ENCODE peak calls at places on chromosomes 2 and 18, in five cellular contexts. One of them, this sample, is unnamed.
A peak's percentile ranks its signal among the peaks of the same experiment; 100 is the strongest.

GRCh38 chr2:239150125-239151011 is 250.5 kb downstream of the HDAC4 start:
- DNase-seq in SHP77: no peak
- DNase-seq in stimulated activated CD4-positive, alpha-beta T cell treated with anti-CD3 and anti-CD28 coated beads, Interleukin-15, amount 100 ng/mL, for 1 hour: no peak
- DNase-seq in cerebellar cortex: no peak
- DNase-seq in putamen: no peak
- DNase-seq in this sample: no peak

GRCh38 chr2:167733750-167734149 is 513.6 kb downstream of the STK39 start:
- DNase-seq in cerebellar cortex: no peak
- DNase-seq in putamen: no peak
- DNase-seq in SHP77: no peak
- DNase-seq in stimulated activated CD4-positive, alpha-beta T cell treated with anti-CD3 and anti-CD28 coated beads, Interleukin-15, amount 100 ng/mL, for 1 hour: no peak
- DNase-seq in this sample: no peak

GRCh38 chr2:147222506-147222905 is 622.3 kb upstream of the ACVR2A start:
- DNase-seq in cerebellar cortex: no peak
- DNase-seq in SHP77: no peak
- DNase-seq in putamen: no peak
- DNase-seq in stimulated activated CD4-positive, alpha-beta T cell treated with anti-CD3 and anti-CD28 coated beads, Interleukin-15, amount 100 ng/mL, for 1 hour: no peak
- DNase-seq in this sample: peak; percentile 7

GRCh38 chr2:128715360-128715759 is 396.7 kb upstream of the HS6ST1 start:
- DNase-seq in SHP77: no peak
- DNase-seq in stimulated activated CD4-positive, alpha-beta T cell treated with anti-CD3 and anti-CD28 coated beads, Interleukin-15, amount 100 ng/mL, for 1 hour: no peak
- DNase-seq in cerebellar cortex: no peak
- DNase-seq in putamen: no peak
- DNase-seq in this sample: no peak

GRCh38 chr18:12301263-12302005 is 6.6 kb upstream of the TUBB6 start:
- DNase-seq in SHP77: no peak
- DNase-seq in cerebellar cortex: no peak
- DNase-seq in stimulated activated CD4-positive, alpha-beta T cell treated with anti-CD3 and anti-CD28 coated beads, Interleukin-15, amount 100 ng/mL, for 1 hour: no peak
- DNase-seq in putamen: no peak
- DNase-seq in this sample: no peak

GRCh38 chr2:238241970-238242369 is 2.1 kb upstream of the HES6 start:
- DNase-seq in SHP77: no peak
- DNase-seq in stimulated activated CD4-positive, alpha-beta T cell treated with anti-CD3 and anti-CD28 coated beads, Interleukin-15, amount 100 ng/mL, for 1 hour: no peak
- DNase-seq in cerebellar cortex: no peak
- DNase-seq in putamen: no peak
- DNase-seq in this sample: no peak

GRCh38 chr2:20483496-20483895 is 36.6 kb downstream of the RHOB start:
- DNase-seq in cerebellar cortex: no peak
- DNase-seq in putamen: peak; percentile 58
- DNase-seq in stimulated activated CD4-positive, alpha-beta T cell treated with anti-CD3 and anti-CD28 coated beads, Interleukin-15, amount 100 ng/mL, for 1 hour: no peak
- DNase-seq in SHP77: no peak
- DNase-seq in this sample: no peak

GRCh38 chr2:30233142-30233961 is 2.0 kb downstream of the LBH start:
- DNase-seq in cerebellar cortex: no peak
- DNase-seq in SHP77: no peak
- DNase-seq in stimulated activated CD4-positive, alpha-beta T cell treated with anti-CD3 and anti-CD28 coated beads, Interleukin-15, amount 100 ng/mL, for 1 hour: no peak
- DNase-seq in putamen: no peak
- DNase-seq in this sample: no peak

GRCh38 chr2:100639588-100640195 is 76.9 kb downstream of the PDCL3 start:
- DNase-seq in SHP77: no peak
- DNase-seq in cerebellar cortex: no peak
- DNase-seq in stimulated activated CD4-positive, alpha-beta T cell treated with anti-CD3 and anti-CD28 coated beads, Interleukin-15, amount 100 ng/mL, for 1 hour: no peak
- DNase-seq in putamen: no peak
- DNase-seq in this sample: no peak

GRCh38 chr18:3998698-3999333 is 456.3 kb downstream of the DLGAP1 start:
- DNase-seq in cerebellar cortex: peak; percentile 75
- DNase-seq in putamen: no peak
- DNase-seq in stimulated activated CD4-positive, alpha-beta T cell treated with anti-CD3 and anti-CD28 coated beads, Interleukin-15, amount 100 ng/mL, for 1 hour: no peak
- DNase-seq in SHP77: peak; percentile 19
- DNase-seq in this sample: no peak

GRCh38 chr2:203804070-203804469 is 63.5 kb upstream of the CTLA4 start:
- DNase-seq in cerebellar cortex: no peak
- DNase-seq in putamen: no peak
- DNase-seq in SHP77: no peak
- DNase-seq in stimulated activated CD4-positive, alpha-beta T cell treated with anti-CD3 and anti-CD28 coated beads, Interleukin-15, amount 100 ng/mL, for 1 hour: no peak
- DNase-seq in this sample: no peak

GRCh38 chr2:101113441-101114267 is 37.5 kb downstream of the TBC1D8 start:
- DNase-seq in putamen: no peak
- DNase-seq in stimulated activated CD4-positive, alpha-beta T cell treated with anti-CD3 and anti-CD28 coated beads, Interleukin-15, amount 100 ng/mL, for 1 hour: no peak
- DNase-seq in cerebellar cortex: no peak
- DNase-seq in SHP77: no peak
- DNase-seq in this sample: no peak

GRCh38 chr2:54053830-54054229 is 61.6 kb upstream of the ACYP2 start:
- DNase-seq in putamen: no peak
- DNase-seq in stimulated activated CD4-positive, alpha-beta T cell treated with anti-CD3 and anti-CD28 coated beads, Interleukin-15, amount 100 ng/mL, for 1 hour: no peak
- DNase-seq in cerebellar cortex: no peak
- DNase-seq in SHP77: no peak
- DNase-seq in this sample: no peak

GRCh38 chr18:75472391-75472790 is 44.9 kb upstream of the SMIM21 start:
- DNase-seq in stimulated activated CD4-positive, alpha-beta T cell treated with anti-CD3 and anti-CD28 coated beads, Interleukin-15, amount 100 ng/mL, for 1 hour: no peak
- DNase-seq in cerebellar cortex: no peak
- DNase-seq in SHP77: no peak
- DNase-seq in putamen: no peak
- DNase-seq in this sample: no peak

GRCh38 chr2:18804540-18804939 is 215.2 kb upstream of the NT5C1B start:
- DNase-seq in stimulated activated CD4-positive, alpha-beta T cell treated with anti-CD3 and anti-CD28 coated beads, Interleukin-15, amount 100 ng/mL, for 1 hour: no peak
- DNase-seq in SHP77: no peak
- DNase-seq in putamen: no peak
- DNase-seq in cerebellar cortex: no peak
- DNase-seq in this sample: no peak

GRCh38 chr2:120323214-120323613 is 22.7 kb upstream of the INHBB start:
- DNase-seq in cerebellar cortex: no peak
- DNase-seq in stimulated activated CD4-positive, alpha-beta T cell treated with anti-CD3 and anti-CD28 coated beads, Interleukin-15, amount 100 ng/mL, for 1 hour: no peak
- DNase-seq in SHP77: no peak
- DNase-seq in putamen: no peak
- DNase-seq in this sample: no peak

GRCh38 chr18:24878289-24878688 is 417.9 kb downstream of the HRH4 start:
- DNase-seq in SHP77: peak; percentile 3
- DNase-seq in putamen: peak; percentile 47
- DNase-seq in cerebellar cortex: peak; percentile 88
- DNase-seq in stimulated activated CD4-positive, alpha-beta T cell treated with anti-CD3 and anti-CD28 coated beads, Interleukin-15, amount 100 ng/mL, for 1 hour: no peak
- DNase-seq in this sample: no peak

GRCh38 chr2:108987111-108987510 is 1.9 kb downstream of the EDAR start:
- DNase-seq in SHP77: no peak
- DNase-seq in cerebellar cortex: no peak
- DNase-seq in putamen: no peak
- DNase-seq in stimulated activated CD4-positive, alpha-beta T cell treated with anti-CD3 and anti-CD28 coated beads, Interleukin-15, amount 100 ng/mL, for 1 hour: no peak
- DNase-seq in this sample: no peak

GRCh38 chr2:224952942-224953657 is 89.2 kb downstream of the DOCK10 start:
- DNase-seq in stimulated activated CD4-positive, alpha-beta T cell treated with anti-CD3 and anti-CD28 coated beads, Interleukin-15, amount 100 ng/mL, for 1 hour: no peak
- DNase-seq in SHP77: no peak
- DNase-seq in cerebellar cortex: no peak
- DNase-seq in putamen: no peak
- DNase-seq in this sample: peak; percentile 60

GRCh38 chr2:152542995-152543481 is 174.2 kb downstream of the PRPF40A start:
- DNase-seq in cerebellar cortex: no peak
- DNase-seq in stimulated activated CD4-positive, alpha-beta T cell treated with anti-CD3 and anti-CD28 coated beads, Interleukin-15, amount 100 ng/mL, for 1 hour: no peak
- DNase-seq in SHP77: no peak
- DNase-seq in putamen: peak; percentile 84
- DNase-seq in this sample: no peak

GRCh38 chr2:180442860-180443644 is 436.0 kb upstream of the CWC22 start:
- DNase-seq in cerebellar cortex: no peak
- DNase-seq in SHP77: no peak
- DNase-seq in putamen: no peak
- DNase-seq in stimulated activated CD4-positive, alpha-beta T cell treated with anti-CD3 and anti-CD28 coated beads, Interleukin-15, amount 100 ng/mL, for 1 hour: no peak
- DNase-seq in this sample: no peak

GRCh38 chr2:43018179-43019024 is 208.0 kb downstream of the ZFP36L2 start:
- DNase-seq in cerebellar cortex: no peak
- DNase-seq in SHP77: no peak
- DNase-seq in putamen: no peak
- DNase-seq in stimulated activated CD4-positive, alpha-beta T cell treated with anti-CD3 and anti-CD28 coated beads, Interleukin-15, amount 100 ng/mL, for 1 hour: no peak
- DNase-seq in this sample: no peak

GRCh38 chr2:84815146-84815545 is 65.7 kb downstream of the TRABD2A start:
- DNase-seq in cerebellar cortex: no peak
- DNase-seq in putamen: no peak
- DNase-seq in SHP77: no peak
- DNase-seq in stimulated activated CD4-positive, alpha-beta T cell treated with anti-CD3 and anti-CD28 coated beads, Interleukin-15, amount 100 ng/mL, for 1 hour: no peak
- DNase-seq in this sample: no peak

GRCh38 chr2:69997296-69998184 is 36.1 kb upstream of the ASPRV1 start:
- DNase-seq in putamen: no peak
- DNase-seq in cerebellar cortex: no peak
- DNase-seq in SHP77: no peak
- DNase-seq in stimulated activated CD4-positive, alpha-beta T cell treated with anti-CD3 and anti-CD28 coated beads, Interleukin-15, amount 100 ng/mL, for 1 hour: no peak
- DNase-seq in this sample: no peak

GRCh38 chr2:14313351-14313750 is 319.2 kb upstream of the LRATD1 start:
- DNase-seq in cerebellar cortex: no peak
- DNase-seq in putamen: no peak
- DNase-seq in SHP77: no peak
- DNase-seq in stimulated activated CD4-positive, alpha-beta T cell treated with anti-CD3 and anti-CD28 coated beads, Interleukin-15, amount 100 ng/mL, for 1 hour: no peak
- DNase-seq in this sample: no peak

GRCh38 chr2:45220227-45220626 is 211.0 kb upstream of the SIX2 start:
- DNase-seq in putamen: no peak
- DNase-seq in cerebellar cortex: no peak
- DNase-seq in SHP77: peak; percentile 82
- DNase-seq in stimulated activated CD4-positive, alpha-beta T cell treated with anti-CD3 and anti-CD28 coated beads, Interleukin-15, amount 100 ng/mL, for 1 hour: no peak
- DNase-seq in this sample: no peak

GRCh38 chr2:239461551-239462515 is 61.0 kb upstream of the HDAC4 start:
- DNase-seq in cerebellar cortex: no peak
- DNase-seq in stimulated activated CD4-positive, alpha-beta T cell treated with anti-CD3 and anti-CD28 coated beads, Interleukin-15, amount 100 ng/mL, for 1 hour: no peak
- DNase-seq in putamen: no peak
- DNase-seq in SHP77: no peak
- DNase-seq in this sample: no peak

GRCh38 chr2:233807215-233807865 is 29.2 kb downstream of the MROH2A start:
- DNase-seq in putamen: no peak
- DNase-seq in cerebellar cortex: no peak
- DNase-seq in stimulated activated CD4-positive, alpha-beta T cell treated with anti-CD3 and anti-CD28 coated beads, Interleukin-15, amount 100 ng/mL, for 1 hour: no peak
- DNase-seq in SHP77: no peak
- DNase-seq in this sample: no peak

GRCh38 chr2:111912547-111912946 is 14.1 kb downstream of the MERTK start:
- DNase-seq in cerebellar cortex: no peak
- DNase-seq in SHP77: no peak
- DNase-seq in stimulated activated CD4-positive, alpha-beta T cell treated with anti-CD3 and anti-CD28 coated beads, Interleukin-15, amount 100 ng/mL, for 1 hour: no peak
- DNase-seq in putamen: no peak
- DNase-seq in this sample: no peak

GRCh38 chr2:233061591-233062446 is 1.7 kb downstream of the INPP5D start:
- DNase-seq in cerebellar cortex: no peak
- DNase-seq in putamen: no peak
- DNase-seq in stimulated activated CD4-positive, alpha-beta T cell treated with anti-CD3 and anti-CD28 coated beads, Interleukin-15, amount 100 ng/mL, for 1 hour: no peak
- DNase-seq in SHP77: peak; percentile 7
- DNase-seq in this sample: peak; percentile 78

GRCh38 chr2:69192176-69192945 is 179.4 kb downstream of the ANTXR1 start:
- DNase-seq in stimulated activated CD4-positive, alpha-beta T cell treated with anti-CD3 and anti-CD28 coated beads, Interleukin-15, amount 100 ng/mL, for 1 hour: no peak
- DNase-seq in SHP77: no peak
- DNase-seq in cerebellar cortex: no peak
- DNase-seq in putamen: no peak
- DNase-seq in this sample: no peak

GRCh38 chr2:117323341-117323740 is 491.1 kb upstream of the DDX18 start:
- DNase-seq in stimulated activated CD4-positive, alpha-beta T cell treated with anti-CD3 and anti-CD28 coated beads, Interleukin-15, amount 100 ng/mL, for 1 hour: no peak
- DNase-seq in putamen: no peak
- DNase-seq in SHP77: no peak
- DNase-seq in cerebellar cortex: no peak
- DNase-seq in this sample: no peak

GRCh38 chr2:7191927-7192326 is 274.7 kb downstream of the RNF144A start:
- DNase-seq in SHP77: no peak
- DNase-seq in cerebellar cortex: no peak
- DNase-seq in putamen: no peak
- DNase-seq in stimulated activated CD4-positive, alpha-beta T cell treated with anti-CD3 and anti-CD28 coated beads, Interleukin-15, amount 100 ng/mL, for 1 hour: no peak
- DNase-seq in this sample: no peak

GRCh38 chr2:64400103-64400728 is 53.7 kb upstream of the LGALSL start:
- DNase-seq in SHP77: no peak
- DNase-seq in stimulated activated CD4-positive, alpha-beta T cell treated with anti-CD3 and anti-CD28 coated beads, Interleukin-15, amount 100 ng/mL, for 1 hour: no peak
- DNase-seq in cerebellar cortex: no peak
- DNase-seq in putamen: no peak
- DNase-seq in this sample: no peak

GRCh38 chr18:12532661-12533060 is 124.9 kb downstream of the PRELID3A start:
- DNase-seq in SHP77: no peak
- DNase-seq in putamen: no peak
- DNase-seq in stimulated activated CD4-positive, alpha-beta T cell treated with anti-CD3 and anti-CD28 coated beads, Interleukin-15, amount 100 ng/mL, for 1 hour: no peak
- DNase-seq in cerebellar cortex: no peak
- DNase-seq in this sample: no peak